ENCODE peak calls at places on chromosomes 5 and 9, in four cellular contexts. N is NCI-H1417; K is LHCN-M2; L is stimulated activated CD4-positive, alpha-beta T cell treated with anti-CD3 and anti-CD28 coated beads, Interleukin-2, amount 100 ng/mL, for 48 hours. F is an unnamed sample.

GRCh38 chr5:113871972-113872371 is 358.5 kb downstream of the YTHDC2 start:
- DNase-seq in N (no peak), K (no peak), L (no peak), F (no peak)

GRCh38 chr5:64869419-64869818 is 100.7 kb downstream of the CWC27 start:
- DNase-seq in N (no peak), K (peak), L (no peak), F (no peak)

GRCh38 chr5:169804861-169805260 is 167.8 kb downstream of the DOCK2 start:
- DNase-seq in N (no peak), K (peak), L (no peak), F (no peak)

GRCh38 chr9:136533775-136534157 is 12.1 kb downstream of the NOTCH1 start:
- DNase-seq in N (no peak), K (no peak), L (peak), F (no peak)

GRCh38 chr5:1639757-1640156 is 116.0 kb upstream of the LPCAT1 start:
- DNase-seq in N (no peak), K (no peak), L (no peak), F (no peak)

GRCh38 chr9:83596899-83597504 is 25.9 kb upstream of the IDNK start:
- DNase-seq in N (peak), K (peak), L (peak), F (no peak)

GRCh38 chr5:10860645-10861455 is 99.8 kb upstream of the DAP start:
- DNase-seq in N (no peak), K (peak), L (no peak), F (no peak)

GRCh38 chr5:107359033-107359915 is 311.5 kb downstream of the EFNA5 start:
- DNase-seq in N (no peak), K (peak), L (no peak), F (no peak)

GRCh38 chr9:18632624-18633407 is 158.9 kb downstream of the ADAMTSL1 start:
- DNase-seq in N (no peak), K (peak), L (no peak), F (no peak)

GRCh38 chr9:21549251-21549765 is 67.2 kb upstream of the IFNE start:
- DNase-seq in N (no peak), K (peak), L (no peak), F (no peak)

GRCh38 chr9:93154293-93154903 is 20.3 kb upstream of the NINJ1 start:
- DNase-seq in N (peak), K (no peak), L (peak), F (no peak)

GRCh38 chr5:54883374-54884194 is 101.8 kb downstream of the ESM1 start:
- DNase-seq in N (no peak), K (peak), L (no peak), F (no peak)

GRCh38 chr9:97982191-97982718 is 886 bp upstream of the ANP32B start:
- DNase-seq in N (no peak), K (no peak), L (no peak), F (no peak)

GRCh38 chr5:76617675-76618074 is 5.5 kb downstream of the F2RL2 start:
- DNase-seq in N (no peak), K (peak), L (no peak), F (no peak)

GRCh38 chr9:136741885-136742568 is 713 bp downstream of the LCN10 start:
- DNase-seq in N (no peak), K (no peak), L (no peak), F (no peak)

GRCh38 chr5:144011348-144011861 is 159.1 kb downstream of the YIPF5 start:
- DNase-seq in N (no peak), K (no peak), L (no peak), F (no peak)

GRCh38 chr9:110776207-110776606 is 107.6 kb downstream of the MUSK start:
- DNase-seq in N (no peak), K (no peak), L (no peak), F (no peak)